ENCODE peak calls at places on chromosomes 3 and 15, in six cellular contexts. One of them, this sample, is unnamed.

GRCh38 chr3:70977712-70978111 is 605.8 kb downstream of the FOXP1 start:
- DNase-seq in cardiac muscle cell: no peak
- DNase-seq in breast epithelium: no peak
- DNase-seq in GM13976: no peak
- DNase-seq in neural crest cell: no peak
- DNase-seq in psoas muscle: no peak
- DNase-seq in this sample: no peak

GRCh38 chr15:48954538-48954937 is 9.2 kb downstream of the SHC4 start:
- DNase-seq in neural crest cell: no peak
- DNase-seq in breast epithelium: no peak
- DNase-seq in GM13976: no peak
- DNase-seq in psoas muscle: no peak
- DNase-seq in cardiac muscle cell: peak; percentile 52
- DNase-seq in this sample: peak; percentile 69

GRCh38 chr15:49652922-49653321 is 32.1 kb downstream of the DTWD1 start:
- DNase-seq in psoas muscle: no peak
- DNase-seq in neural crest cell: no peak
- DNase-seq in GM13976: no peak
- DNase-seq in breast epithelium: no peak
- DNase-seq in cardiac muscle cell: no peak
- DNase-seq in this sample: no peak

GRCh38 chr15:56202737-56203136 is 40.9 kb downstream of the RFX7 start:
- DNase-seq in breast epithelium: no peak
- DNase-seq in GM13976: no peak
- DNase-seq in psoas muscle: no peak
- DNase-seq in neural crest cell: no peak
- DNase-seq in cardiac muscle cell: no peak
- DNase-seq in this sample: no peak

GRCh38 chr15:69653846-69654245 is 201.2 kb downstream of the RPLP1 start:
- DNase-seq in cardiac muscle cell: no peak
- DNase-seq in GM13976: no peak
- DNase-seq in psoas muscle: no peak
- DNase-seq in neural crest cell: no peak
- DNase-seq in breast epithelium: peak; percentile 33
- DNase-seq in this sample: no peak

GRCh38 chr15:80309769-80310384 is 57.9 kb upstream of the CTXND1 start:
- DNase-seq in psoas muscle: no peak
- DNase-seq in neural crest cell: peak; percentile 25
- DNase-seq in breast epithelium: no peak
- DNase-seq in GM13976: no peak
- DNase-seq in cardiac muscle cell: peak; percentile 59
- DNase-seq in this sample: peak; percentile 34

GRCh38 chr3:31291818-31292217 is 240.9 kb upstream of the STT3B start:
- DNase-seq in cardiac muscle cell: no peak
- DNase-seq in neural crest cell: no peak
- DNase-seq in psoas muscle: no peak
- DNase-seq in GM13976: no peak
- DNase-seq in breast epithelium: no peak
- DNase-seq in this sample: no peak

GRCh38 chr3:16658933-16659793 is 53.9 kb upstream of the DAZL start:
- DNase-seq in breast epithelium: no peak
- DNase-seq in neural crest cell: no peak
- DNase-seq in GM13976: no peak
- DNase-seq in cardiac muscle cell: no peak
- DNase-seq in psoas muscle: no peak
- DNase-seq in this sample: no peak

GRCh38 chr3:39178553-39178952 is 13.8 kb downstream of the XIRP1 start:
- DNase-seq in cardiac muscle cell: peak; percentile 45
- DNase-seq in psoas muscle: no peak
- DNase-seq in neural crest cell: no peak
- DNase-seq in breast epithelium: no peak
- DNase-seq in GM13976: no peak
- DNase-seq in this sample: peak; percentile 42

GRCh38 chr3:49013738-49014660 is 4.4 kb downstream of the DALRD3 start:
- DNase-seq in neural crest cell: peak; percentile 52
- DNase-seq in cardiac muscle cell: peak; percentile 47
- DNase-seq in GM13976: peak; percentile 66
- DNase-seq in psoas muscle: no peak
- DNase-seq in breast epithelium: no peak
- DNase-seq in this sample: no peak

GRCh38 chr3:170606675-170607074 is 20.8 kb upstream of the SLC7A14 start:
- DNase-seq in GM13976: no peak
- DNase-seq in cardiac muscle cell: no peak
- DNase-seq in neural crest cell: no peak
- DNase-seq in psoas muscle: no peak
- DNase-seq in breast epithelium: no peak
- DNase-seq in this sample: no peak

GRCh38 chr15:25670025-25670554 is 193.0 kb downstream of the ATP10A start:
- DNase-seq in psoas muscle: peak; percentile 76
- DNase-seq in neural crest cell: peak; percentile 41
- DNase-seq in cardiac muscle cell: peak; percentile 64
- DNase-seq in GM13976: no peak
- DNase-seq in breast epithelium: no peak
- DNase-seq in this sample: peak; percentile 65

GRCh38 chr15:65292938-65293518 is 2.8 kb upstream of the RNU5A-1 start:
- DNase-seq in neural crest cell: no peak
- DNase-seq in breast epithelium: no peak
- DNase-seq in psoas muscle: no peak
- DNase-seq in cardiac muscle cell: no peak
- DNase-seq in GM13976: no peak
- DNase-seq in this sample: no peak

GRCh38 chr3:64505419-64505818 is 182.4 kb downstream of the ADAMTS9 start:
- DNase-seq in GM13976: no peak
- DNase-seq in psoas muscle: no peak
- DNase-seq in cardiac muscle cell: peak; percentile 32
- DNase-seq in breast epithelium: no peak
- DNase-seq in neural crest cell: no peak
- DNase-seq in this sample: no peak

GRCh38 chr15:88477126-88477525 is 9.6 kb downstream of the MRPS11 start:
- DNase-seq in psoas muscle: no peak
- DNase-seq in GM13976: no peak
- DNase-seq in neural crest cell: no peak
- DNase-seq in cardiac muscle cell: no peak
- DNase-seq in breast epithelium: no peak
- DNase-seq in this sample: no peak

GRCh38 chr3:10268930-10269329 is 20.7 kb downstream of the TATDN2 start:
- DNase-seq in breast epithelium: no peak
- DNase-seq in GM13976: no peak
- DNase-seq in psoas muscle: peak; percentile 23
- DNase-seq in cardiac muscle cell: no peak
- DNase-seq in neural crest cell: no peak
- DNase-seq in this sample: no peak

GRCh38 chr15:77904436-77904821 is 173.1 kb downstream of the TBC1D2B start:
- DNase-seq in cardiac muscle cell: no peak
- DNase-seq in GM13976: no peak
- DNase-seq in breast epithelium: peak; percentile 42
- DNase-seq in neural crest cell: no peak
- DNase-seq in psoas muscle: no peak
- DNase-seq in this sample: no peak

GRCh38 chr15:77904901-77905300 is 172.6 kb downstream of the TBC1D2B start:
- DNase-seq in breast epithelium: no peak
- DNase-seq in GM13976: no peak
- DNase-seq in neural crest cell: no peak
- DNase-seq in cardiac muscle cell: no peak
- DNase-seq in psoas muscle: no peak
- DNase-seq in this sample: no peak

GRCh38 chr15:77898811-77899730 is 178.4 kb downstream of the TBC1D2B start:
- DNase-seq in breast epithelium: no peak
- DNase-seq in neural crest cell: no peak
- DNase-seq in cardiac muscle cell: no peak
- DNase-seq in GM13976: no peak
- DNase-seq in psoas muscle: no peak
- DNase-seq in this sample: no peak

GRCh38 chr15:77901251-77901881 is 176.1 kb downstream of the TBC1D2B start:
- DNase-seq in cardiac muscle cell: no peak
- DNase-seq in GM13976: no peak
- DNase-seq in psoas muscle: no peak
- DNase-seq in neural crest cell: no peak
- DNase-seq in breast epithelium: no peak
- DNase-seq in this sample: no peak

DNA sequence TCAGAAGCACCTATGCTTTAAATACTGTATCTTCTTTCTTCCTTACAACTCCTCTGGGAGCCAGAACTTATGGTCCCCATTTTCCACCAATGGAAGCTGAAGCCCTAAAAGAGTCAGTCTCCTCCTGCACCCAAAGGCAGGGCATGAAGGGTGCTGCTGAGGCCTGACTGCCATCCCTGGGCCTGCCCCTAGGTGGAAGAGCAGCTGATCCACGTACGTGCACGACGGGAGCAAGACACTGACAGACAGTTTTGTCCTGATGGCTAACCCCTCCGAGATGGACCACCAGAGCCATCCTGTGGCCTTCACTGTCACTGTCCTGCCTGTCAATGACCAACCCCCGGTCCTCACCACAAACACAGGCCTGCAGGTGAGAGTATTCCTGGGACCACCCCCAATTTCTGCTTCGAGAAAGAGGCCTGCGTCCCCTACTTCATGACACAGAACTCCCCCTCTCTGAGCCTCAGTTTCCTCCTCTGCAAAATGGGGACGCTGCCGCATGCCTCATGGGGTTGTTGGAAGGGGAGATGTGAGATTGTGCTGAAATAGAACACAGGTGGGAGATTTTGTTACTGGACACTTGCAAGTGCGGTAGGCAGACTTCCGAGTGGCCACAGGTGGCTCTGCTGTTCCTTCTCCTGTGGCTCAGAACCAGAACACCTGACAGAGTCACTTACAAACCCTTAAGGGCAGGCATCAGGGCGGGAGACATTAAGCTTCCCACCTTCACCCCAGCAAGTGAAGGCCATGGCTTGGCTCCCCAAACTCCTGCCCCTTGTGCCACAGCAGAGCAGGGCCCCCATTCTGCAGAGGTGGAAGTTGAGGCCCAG is 175.4 kb downstream of the TBC1D2B start:
- DNase-seq in GM13976: no peak
- DNase-seq in neural crest cell: no peak
- DNase-seq in cardiac muscle cell: no peak
- DNase-seq in psoas muscle: no peak
- DNase-seq in breast epithelium: no peak
- DNase-seq in this sample: no peak
- TF ChIP-seq CTCF in GM13976: no peak
- TF ChIP-seq CTCF in neural crest cell: no peak
- TF ChIP-seq CTCF in cardiac muscle cell: peak; percentile 16
- TF ChIP-seq CTCF in psoas muscle: no peak
- TF ChIP-seq CTCF in breast epithelium: no peak
- TF ChIP-seq CTCF in this sample: peak; percentile 8

DNA sequence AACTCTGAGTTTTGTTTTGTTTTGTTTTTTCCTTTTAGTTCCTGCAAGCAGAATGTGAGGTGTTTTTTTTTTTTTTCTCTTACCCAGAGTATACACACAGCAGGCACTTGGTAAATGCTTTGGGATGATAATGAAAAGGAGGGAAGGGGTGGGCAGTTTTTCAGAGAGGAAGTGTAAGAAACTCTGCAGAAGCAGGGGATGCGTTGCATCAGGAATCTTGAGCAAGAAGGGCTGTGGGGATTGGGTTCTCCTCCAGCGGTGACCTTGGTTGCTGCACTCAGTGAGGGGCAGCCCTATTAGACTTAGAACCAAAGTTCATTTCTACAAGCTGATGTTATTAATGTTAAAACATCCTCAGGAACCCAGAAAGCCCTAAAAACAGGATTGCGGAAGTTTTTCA is 32.2 kb upstream of the TMEM158 start:
- DNase-seq in neural crest cell: no peak
- DNase-seq in GM13976: no peak
- DNase-seq in breast epithelium: no peak
- DNase-seq in cardiac muscle cell: peak; percentile 3
- DNase-seq in psoas muscle: no peak
- DNase-seq in this sample: no peak
- TF ChIP-seq CTCF in neural crest cell: no peak
- TF ChIP-seq CTCF in GM13976: no peak
- TF ChIP-seq CTCF in breast epithelium: no peak
- TF ChIP-seq CTCF in cardiac muscle cell: no peak
- TF ChIP-seq CTCF in psoas muscle: no peak
- TF ChIP-seq CTCF in this sample: no peak

DNA sequence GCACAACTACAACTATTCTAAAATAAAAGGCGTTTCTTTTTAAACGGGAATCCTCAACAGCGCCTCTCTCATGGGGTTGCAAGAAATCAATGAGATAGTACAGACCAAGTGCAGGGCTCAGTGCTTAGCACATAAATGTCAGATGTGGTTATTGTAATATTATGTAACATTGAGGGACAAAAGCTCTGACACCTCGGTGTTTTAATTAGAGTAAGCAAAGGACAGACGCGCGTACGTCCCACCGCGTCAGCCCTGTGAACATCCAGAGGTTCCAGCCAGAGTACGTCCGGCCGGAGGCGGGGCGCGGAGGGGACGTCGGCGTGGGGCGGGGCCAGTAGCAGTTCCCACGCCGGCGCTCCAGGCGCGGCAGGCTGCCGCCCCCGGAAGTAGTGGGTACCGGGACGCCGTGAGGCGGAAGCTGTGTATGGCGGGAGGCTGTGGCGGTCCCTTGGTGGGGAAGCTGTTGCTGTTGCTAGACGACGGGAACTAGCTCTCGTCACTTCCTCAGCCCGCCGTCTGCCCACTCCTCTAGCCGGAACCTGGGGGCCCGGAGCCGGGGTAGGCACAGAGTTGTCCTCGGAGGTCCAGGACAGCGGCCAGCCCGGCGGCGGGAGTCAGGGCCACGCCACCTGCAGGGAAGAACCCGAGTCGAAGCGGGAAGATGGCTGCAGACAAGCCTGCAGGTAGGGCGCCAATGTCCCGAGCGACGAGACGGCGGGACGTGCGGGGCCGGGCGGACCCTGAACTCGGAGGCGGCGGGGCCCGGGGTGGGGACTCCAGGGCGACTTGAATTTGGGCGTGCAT is at the start of gene CNOT10:
- DNase-seq in neural crest cell: peak; percentile 89
- DNase-seq in breast epithelium: peak; percentile 89
- DNase-seq in GM13976: peak; percentile 96
- DNase-seq in psoas muscle: peak; percentile 95
- DNase-seq in cardiac muscle cell: peak; percentile 95
- DNase-seq in this sample: peak; percentile 88
- TF ChIP-seq CTCF in neural crest cell: peak; percentile 43
- TF ChIP-seq CTCF in breast epithelium: peak; percentile 38
- TF ChIP-seq CTCF in GM13976: no peak
- TF ChIP-seq CTCF in psoas muscle: peak; percentile 22
- TF ChIP-seq CTCF in cardiac muscle cell: peak; percentile 8
- TF ChIP-seq CTCF in this sample: no peak

DNA sequence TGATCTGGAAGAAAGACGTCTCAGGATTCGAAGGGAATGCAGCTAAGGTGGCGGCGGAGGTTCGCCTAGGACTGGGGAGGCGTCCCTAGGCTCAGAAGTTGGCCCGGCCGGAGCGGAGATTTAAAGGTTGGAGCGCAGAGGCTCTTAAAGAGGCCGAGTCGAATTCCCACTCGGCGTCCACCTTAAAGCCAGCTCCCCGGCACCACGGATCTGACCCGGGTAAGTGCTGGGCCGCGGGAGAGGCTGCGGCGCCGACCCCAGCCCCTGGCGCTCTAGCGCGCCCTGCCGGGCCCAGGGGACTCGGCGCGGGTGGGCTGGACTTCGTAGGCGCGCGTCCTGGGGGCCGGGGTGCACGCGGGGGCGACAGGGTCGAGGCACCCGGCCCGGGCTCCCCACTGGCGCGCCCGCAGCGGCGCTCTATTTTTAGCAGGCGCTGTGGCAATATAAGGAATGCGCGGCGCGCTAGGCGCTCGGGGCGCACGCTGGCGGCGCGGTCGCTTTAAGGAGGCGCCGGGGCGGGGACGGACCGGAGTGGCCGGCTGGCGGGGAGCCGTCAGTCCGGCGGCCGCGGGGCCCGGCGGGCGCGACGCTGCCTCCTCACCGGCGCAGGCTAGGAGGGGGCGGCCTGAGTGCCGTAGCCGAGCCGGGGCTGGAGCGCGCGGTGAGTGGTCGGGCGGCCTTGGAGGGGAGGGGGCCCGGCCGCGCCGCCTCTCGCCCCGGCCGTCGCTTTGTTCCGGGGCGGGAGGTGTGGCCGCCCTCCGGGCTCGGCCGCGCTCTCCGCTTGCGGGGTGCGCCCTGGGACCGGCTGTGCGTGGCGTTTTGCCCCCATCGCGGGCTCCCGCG is at the start of gene MRAS:
- DNase-seq in neural crest cell: peak; percentile 63
- DNase-seq in cardiac muscle cell: peak; percentile 90
- DNase-seq in breast epithelium: peak; percentile 69
- DNase-seq in psoas muscle: peak; percentile 88
- DNase-seq in GM13976: peak; percentile 47
- DNase-seq in this sample: peak; percentile 83
- TF ChIP-seq CTCF in neural crest cell: peak; percentile 57
- TF ChIP-seq CTCF in cardiac muscle cell: peak; percentile 27
- TF ChIP-seq CTCF in breast epithelium: peak; percentile 40
- TF ChIP-seq CTCF in psoas muscle: peak; percentile 38
- TF ChIP-seq CTCF in GM13976: peak; percentile 29
- TF ChIP-seq CTCF in this sample: peak; percentile 23

This sample was measured in AG10803.